ENCODE peak calls at places on chromosomes 12 and 14, in eight cellular contexts. One of them, this sample, is unnamed.

GRCh38 chr14:24377660-24378059 is 9.7 kb downstream of the NFATC4 start:
- DNase-seq in upper lobe of left lung: no peak
- DNase-seq in transverse colon: no peak
- DNase-seq in esophagus muscularis mucosa: no peak
- DNase-seq in HepG2: no peak
- DNase-seq in GM12878: no peak
- DNase-seq in sigmoid colon: no peak
- DNase-seq in suprapubic skin: no peak
- DNase-seq in this sample: peak

GRCh38 chr14:33699300-33699699 is 251.6 kb downstream of the EGLN3 start:
- DNase-seq in upper lobe of left lung: no peak
- DNase-seq in transverse colon: no peak
- DNase-seq in esophagus muscularis mucosa: no peak
- DNase-seq in HepG2: no peak
- DNase-seq in GM12878: no peak
- DNase-seq in sigmoid colon: no peak
- DNase-seq in suprapubic skin: no peak
- DNase-seq in this sample: no peak

GRCh38 chr12:116916714-116917114 is 6.0 kb downstream of the FBXW8 start:
- DNase-seq in upper lobe of left lung: no peak
- DNase-seq in transverse colon: peak
- DNase-seq in esophagus muscularis mucosa: no peak
- DNase-seq in HepG2: peak
- DNase-seq in GM12878: peak
- DNase-seq in sigmoid colon: no peak
- DNase-seq in suprapubic skin: no peak
- DNase-seq in this sample: peak

GRCh38 chr14:29016050-29016900 is 249.7 kb downstream of the FOXG1 start:
- DNase-seq in upper lobe of left lung: no peak
- DNase-seq in transverse colon: no peak
- DNase-seq in esophagus muscularis mucosa: no peak
- DNase-seq in HepG2: peak
- DNase-seq in GM12878: no peak
- DNase-seq in sigmoid colon: no peak
- DNase-seq in suprapubic skin: no peak
- DNase-seq in this sample: no peak

GRCh38 chr12:53174881-53175491 is 5.5 kb upstream of the ZNF740 start:
- DNase-seq in upper lobe of left lung: no peak
- DNase-seq in transverse colon: no peak
- DNase-seq in esophagus muscularis mucosa: no peak
- DNase-seq in HepG2: peak
- DNase-seq in GM12878: no peak
- DNase-seq in sigmoid colon: no peak
- DNase-seq in suprapubic skin: no peak
- DNase-seq in this sample: no peak

GRCh38 chr14:63178912-63179311 is 25.3 kb upstream of the RHOJ start:
- DNase-seq in upper lobe of left lung: no peak
- DNase-seq in transverse colon: no peak
- DNase-seq in esophagus muscularis mucosa: no peak
- DNase-seq in HepG2: no peak
- DNase-seq in GM12878: no peak
- DNase-seq in sigmoid colon: no peak
- DNase-seq in suprapubic skin: no peak
- DNase-seq in this sample: no peak

GRCh38 chr14:52802597-52802996 is 11.2 kb upstream of the GNPNAT1 start:
- DNase-seq in upper lobe of left lung: no peak
- DNase-seq in transverse colon: no peak
- DNase-seq in esophagus muscularis mucosa: no peak
- DNase-seq in HepG2: no peak
- DNase-seq in GM12878: no peak
- DNase-seq in sigmoid colon: no peak
- DNase-seq in suprapubic skin: no peak
- DNase-seq in this sample: no peak

GRCh38 chr14:52458721-52459085 is 93.6 kb downstream of the TXNDC16 start:
- DNase-seq in upper lobe of left lung: no peak
- DNase-seq in transverse colon: no peak
- DNase-seq in esophagus muscularis mucosa: no peak
- DNase-seq in HepG2: no peak
- DNase-seq in GM12878: no peak
- DNase-seq in sigmoid colon: no peak
- DNase-seq in suprapubic skin: no peak
- DNase-seq in this sample: no peak

GRCh38 chr14:60214415-60215126 is 34.5 kb upstream of the PPM1A start:
- DNase-seq in upper lobe of left lung: no peak
- DNase-seq in transverse colon: no peak
- DNase-seq in esophagus muscularis mucosa: no peak
- DNase-seq in HepG2: no peak
- DNase-seq in GM12878: no peak
- DNase-seq in sigmoid colon: no peak
- DNase-seq in suprapubic skin: no peak
- DNase-seq in this sample: no peak

GRCh38 chr14:26138764-26139445 is 458.9 kb downstream of the NOVA1 start:
- DNase-seq in upper lobe of left lung: no peak
- DNase-seq in transverse colon: no peak
- DNase-seq in esophagus muscularis mucosa: no peak
- DNase-seq in HepG2: no peak
- DNase-seq in GM12878: no peak
- DNase-seq in sigmoid colon: no peak
- DNase-seq in suprapubic skin: no peak
- DNase-seq in this sample: no peak

GRCh38 chr14:45198551-45198950 is 54.5 kb downstream of the MIS18BP1 start:
- DNase-seq in upper lobe of left lung: no peak
- DNase-seq in transverse colon: no peak
- DNase-seq in esophagus muscularis mucosa: no peak
- DNase-seq in HepG2: no peak
- DNase-seq in GM12878: no peak
- DNase-seq in sigmoid colon: no peak
- DNase-seq in suprapubic skin: no peak
- DNase-seq in this sample: no peak

GRCh38 chr12:62361048-62361447 is 100.8 kb downstream of the USP15 start:
- DNase-seq in upper lobe of left lung: no peak
- DNase-seq in transverse colon: no peak
- DNase-seq in esophagus muscularis mucosa: no peak
- DNase-seq in HepG2: no peak
- DNase-seq in GM12878: no peak
- DNase-seq in sigmoid colon: no peak
- DNase-seq in suprapubic skin: no peak
- DNase-seq in this sample: no peak

GRCh38 chr14:56715938-56716337 is 94.3 kb downstream of the OTX2 start:
- DNase-seq in upper lobe of left lung: no peak
- DNase-seq in transverse colon: no peak
- DNase-seq in esophagus muscularis mucosa: no peak
- DNase-seq in HepG2: no peak
- DNase-seq in GM12878: no peak
- DNase-seq in sigmoid colon: no peak
- DNase-seq in suprapubic skin: no peak
- DNase-seq in this sample: no peak

GRCh38 chr14:104798300-104799238 is 2.3 kb upstream of the ZBTB42 start:
- DNase-seq in upper lobe of left lung: peak
- DNase-seq in transverse colon: no peak
- DNase-seq in esophagus muscularis mucosa: no peak
- DNase-seq in HepG2: no peak
- DNase-seq in GM12878: no peak
- DNase-seq in sigmoid colon: no peak
- DNase-seq in suprapubic skin: no peak
- DNase-seq in this sample: no peak

GRCh38 chr12:121789800-121790748 is 3.4 kb downstream of the RHOF start:
- DNase-seq in upper lobe of left lung: peak
- DNase-seq in transverse colon: peak
- DNase-seq in esophagus muscularis mucosa: no peak
- DNase-seq in HepG2: no peak
- DNase-seq in GM12878: peak
- DNase-seq in sigmoid colon: peak
- DNase-seq in suprapubic skin: no peak
- DNase-seq in this sample: peak

GRCh38 chr12:57031228-57031670 is 14.9 kb upstream of the TAC3 start:
- DNase-seq in upper lobe of left lung: no peak
- DNase-seq in transverse colon: no peak
- DNase-seq in esophagus muscularis mucosa: no peak
- DNase-seq in HepG2: peak
- DNase-seq in GM12878: no peak
- DNase-seq in sigmoid colon: peak
- DNase-seq in suprapubic skin: no peak
- DNase-seq in this sample: no peak

GRCh38 chr14:102928412-102929348 is 6.2 kb downstream of the AMN start:
- DNase-seq in upper lobe of left lung: peak
- DNase-seq in transverse colon: peak
- DNase-seq in esophagus muscularis mucosa: no peak
- DNase-seq in HepG2: no peak
- DNase-seq in GM12878: no peak
- DNase-seq in sigmoid colon: no peak
- DNase-seq in suprapubic skin: peak
- DNase-seq in this sample: peak

DNA sequence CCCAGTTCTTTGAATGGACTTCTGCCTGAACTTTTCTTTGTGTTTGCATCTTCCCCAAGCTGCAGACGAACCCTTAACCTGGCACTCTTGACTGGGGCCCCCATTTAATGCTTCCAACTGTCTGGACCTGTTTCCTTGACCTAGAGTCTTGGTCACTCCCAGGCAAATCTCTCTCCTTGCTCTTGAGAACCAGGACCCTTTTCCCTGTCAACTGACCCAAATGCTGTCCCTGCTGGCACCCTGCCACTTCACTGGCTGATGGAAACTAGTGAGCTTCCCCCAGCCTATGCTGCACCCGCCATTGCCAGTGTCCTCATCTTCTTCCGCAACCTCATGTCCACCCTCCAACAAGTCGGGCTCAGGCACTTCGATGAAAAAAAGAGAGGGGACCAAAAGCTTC is 79.5 kb downstream of the PRIMA1 start:
- DNase-seq in upper lobe of left lung: no peak
- DNase-seq in transverse colon: no peak
- DNase-seq in esophagus muscularis mucosa: peak
- DNase-seq in HepG2: no peak
- DNase-seq in GM12878: no peak
- DNase-seq in sigmoid colon: peak
- DNase-seq in suprapubic skin: no peak
- DNase-seq in this sample: no peak
- TF ChIP-seq EP300 in upper lobe of left lung: no peak
- TF ChIP-seq EP300 in transverse colon: no peak
- TF ChIP-seq EP300 in esophagus muscularis mucosa: no peak
- TF ChIP-seq EP300 in HepG2: no peak
- TF ChIP-seq EP300 in GM12878: no peak
- TF ChIP-seq EP300 in sigmoid colon: no peak
- TF ChIP-seq EP300 in suprapubic skin: no peak
- TF ChIP-seq EP300 in this sample: no peak

GRCh38 chr12:27710592-27711311 is at the start of gene MRPS35:
- DNase-seq in upper lobe of left lung: peak
- DNase-seq in transverse colon: peak
- DNase-seq in esophagus muscularis mucosa: peak
- DNase-seq in HepG2: peak
- DNase-seq in GM12878: peak
- DNase-seq in sigmoid colon: peak
- DNase-seq in suprapubic skin: peak
- DNase-seq in this sample: peak
- TF ChIP-seq POLR2A in upper lobe of left lung: peak
- TF ChIP-seq POLR2A in transverse colon: peak
- TF ChIP-seq POLR2A in esophagus muscularis mucosa: no peak
- TF ChIP-seq POLR2A in HepG2: peak
- TF ChIP-seq POLR2A in GM12878: peak
- TF ChIP-seq POLR2A in sigmoid colon: peak
- TF ChIP-seq POLR2A in suprapubic skin: no peak
- TF ChIP-seq POLR2A in this sample: no peak

DNA sequence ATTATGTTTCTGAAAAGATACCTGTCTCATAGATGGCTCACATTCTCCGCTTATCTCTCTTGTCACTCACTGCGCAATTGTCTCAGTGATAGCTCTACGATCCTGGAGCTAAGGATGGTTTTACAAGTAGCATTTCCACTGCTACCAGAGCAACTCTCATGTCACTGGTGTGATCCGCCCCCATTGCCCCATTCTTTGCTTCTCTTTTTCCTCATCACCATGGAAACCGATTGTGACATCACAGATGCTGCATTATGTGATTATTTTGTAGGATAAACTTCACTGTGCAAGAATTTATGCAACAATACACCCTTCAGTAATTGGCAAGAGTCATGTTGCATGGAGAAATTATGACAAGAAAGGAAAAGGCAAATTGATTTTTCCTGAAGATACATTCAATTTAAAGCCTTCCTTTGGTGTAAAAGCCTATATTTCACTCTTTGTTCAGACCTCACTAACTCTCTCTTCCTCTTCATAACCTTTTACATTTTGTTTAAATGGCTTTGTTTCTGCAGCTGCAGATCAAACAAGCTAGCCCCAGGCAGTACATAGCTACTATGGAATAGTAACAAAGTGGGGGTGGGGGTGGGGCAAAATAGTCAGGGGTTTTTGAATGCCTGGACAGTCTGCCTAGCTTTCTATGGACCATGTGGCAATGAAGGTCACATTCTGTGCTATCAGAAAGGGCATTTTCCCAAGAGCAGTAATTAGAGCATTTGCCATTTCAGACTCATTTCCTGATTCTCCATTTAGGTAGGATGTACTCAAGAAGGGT is 539.8 kb downstream of the NRXN3 start:
- DNase-seq in upper lobe of left lung: no peak
- DNase-seq in transverse colon: no peak
- DNase-seq in esophagus muscularis mucosa: no peak
- DNase-seq in HepG2: no peak
- DNase-seq in GM12878: no peak
- DNase-seq in sigmoid colon: no peak
- DNase-seq in suprapubic skin: no peak
- DNase-seq in this sample: no peak
- TF ChIP-seq POLR2AphosphoS5 in upper lobe of left lung: no peak
- TF ChIP-seq POLR2AphosphoS5 in transverse colon: no peak
- TF ChIP-seq POLR2AphosphoS5 in esophagus muscularis mucosa: no peak
- TF ChIP-seq POLR2AphosphoS5 in HepG2: no peak
- TF ChIP-seq POLR2AphosphoS5 in GM12878: no peak
- TF ChIP-seq POLR2AphosphoS5 in sigmoid colon: no peak
- TF ChIP-seq POLR2AphosphoS5 in suprapubic skin: no peak
- TF ChIP-seq POLR2AphosphoS5 in this sample: no peak

DNA sequence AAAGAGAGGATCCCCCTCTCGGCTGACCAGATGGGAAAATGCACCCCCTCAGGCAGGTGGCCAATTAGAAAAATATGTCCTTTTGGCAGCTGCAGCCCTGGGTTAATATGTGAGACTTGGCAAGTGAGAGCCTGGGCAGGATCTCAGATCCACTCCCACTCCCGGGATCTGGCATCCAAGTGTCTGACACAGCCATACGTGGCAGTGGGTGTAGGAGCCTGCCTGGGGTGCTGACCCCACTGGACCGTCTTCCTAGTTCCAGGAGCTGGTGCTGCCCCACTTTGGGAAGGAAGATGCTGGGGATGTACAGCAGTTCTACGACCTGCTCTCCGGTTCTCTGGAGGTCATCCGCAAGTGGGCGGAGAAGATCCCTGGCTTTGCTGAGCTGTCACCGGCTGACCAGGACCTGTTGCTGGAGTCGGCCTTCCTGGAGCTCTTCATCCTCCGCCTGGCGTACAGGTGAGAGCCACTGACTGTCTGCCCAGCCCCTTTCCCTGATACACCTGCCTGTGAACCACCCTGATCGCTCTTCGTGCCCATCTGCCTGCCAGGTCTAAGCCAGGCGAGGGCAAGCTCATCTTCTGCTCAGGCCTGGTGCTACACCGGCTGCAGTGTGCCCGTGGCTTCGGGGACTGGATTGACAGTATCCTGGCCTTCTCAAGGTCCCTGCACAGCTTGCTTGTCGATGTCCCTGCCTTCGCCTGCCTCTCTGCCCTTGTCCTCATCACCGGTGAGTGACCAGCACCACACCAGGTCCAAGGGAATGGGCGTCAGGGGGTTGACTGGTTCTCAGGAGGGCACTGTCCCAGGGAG is 5.8 kb downstream of the NR4A1 start:
- DNase-seq in upper lobe of left lung: peak
- DNase-seq in transverse colon: peak
- DNase-seq in esophagus muscularis mucosa: no peak
- DNase-seq in HepG2: no peak
- DNase-seq in GM12878: no peak
- DNase-seq in sigmoid colon: peak
- DNase-seq in suprapubic skin: no peak
- DNase-seq in this sample: peak
- TF ChIP-seq EP300 in upper lobe of left lung: no peak
- TF ChIP-seq EP300 in transverse colon: no peak
- TF ChIP-seq EP300 in esophagus muscularis mucosa: no peak
- TF ChIP-seq EP300 in HepG2: no peak
- TF ChIP-seq EP300 in GM12878: no peak
- TF ChIP-seq EP300 in sigmoid colon: no peak
- TF ChIP-seq EP300 in suprapubic skin: no peak
- TF ChIP-seq EP300 in this sample: no peak